ENCODE peak calls at places on chromosomes 11 and 22, in five cellular contexts. One of them, this sample, is unnamed.

GRCh38 chr11:90856790-90857189 is 633.9 kb upstream of the CHORDC1 start:
- DNase-seq in astrocyte: no peak
- DNase-seq in mammary epithelial cell: no peak
- DNase-seq in endodermal cell: no peak
- DNase-seq in tibial nerve: no peak
- DNase-seq in this sample: no peak

GRCh38 chr22:24156146-24156914 is 25.0 kb upstream of the SUSD2 start:
- DNase-seq in astrocyte: peak; percentile 33
- DNase-seq in mammary epithelial cell: peak; percentile 36
- DNase-seq in endodermal cell: no peak
- DNase-seq in tibial nerve: no peak
- DNase-seq in this sample: peak; percentile 34

GRCh38 chr11:43067681-43068080 is 244.1 kb upstream of the API5 start:
- DNase-seq in astrocyte: no peak
- DNase-seq in mammary epithelial cell: no peak
- DNase-seq in endodermal cell: no peak
- DNase-seq in tibial nerve: no peak
- DNase-seq in this sample: no peak

GRCh38 chr11:11553595-11553994 is 68.2 kb downstream of the GALNT18 start:
- DNase-seq in astrocyte: no peak
- DNase-seq in mammary epithelial cell: no peak
- DNase-seq in endodermal cell: no peak
- DNase-seq in tibial nerve: no peak
- DNase-seq in this sample: no peak

GRCh38 chr11:81569999-81570398 is 1163.7 kb downstream of the FAM181B start:
- DNase-seq in astrocyte: no peak
- DNase-seq in mammary epithelial cell: no peak
- DNase-seq in endodermal cell: no peak
- DNase-seq in tibial nerve: no peak
- DNase-seq in this sample: no peak

GRCh38 chr22:44585559-44586121 is 87.6 kb upstream of the RTL6 start:
- DNase-seq in astrocyte: no peak
- DNase-seq in mammary epithelial cell: no peak
- DNase-seq in endodermal cell: peak; percentile 20
- DNase-seq in tibial nerve: no peak
- DNase-seq in this sample: no peak

GRCh38 chr11:12119502-12119901 is 9.1 kb downstream of the MICAL2 start:
- DNase-seq in astrocyte: no peak
- DNase-seq in mammary epithelial cell: no peak
- DNase-seq in endodermal cell: no peak
- DNase-seq in tibial nerve: no peak
- DNase-seq in this sample: no peak

GRCh38 chr11:124467376-124468061 is 22.0 kb upstream of the OR8B8 start:
- DNase-seq in astrocyte: peak; percentile 0
- DNase-seq in mammary epithelial cell: no peak
- DNase-seq in endodermal cell: no peak
- DNase-seq in tibial nerve: no peak
- DNase-seq in this sample: no peak

GRCh38 chr11:124867700-124868099 is 2.5 kb downstream of the ROBO3 start:
- DNase-seq in astrocyte: no peak
- DNase-seq in mammary epithelial cell: no peak
- DNase-seq in endodermal cell: peak; percentile 79
- DNase-seq in tibial nerve: no peak
- DNase-seq in this sample: peak; percentile 42

GRCh38 chr11:125448136-125448535 is 47.9 kb downstream of the FEZ1 start:
- DNase-seq in astrocyte: peak; percentile 67
- DNase-seq in mammary epithelial cell: peak; percentile 91
- DNase-seq in endodermal cell: peak; percentile 41
- DNase-seq in tibial nerve: no peak
- DNase-seq in this sample: peak; percentile 30

GRCh38 chr11:13238879-13239514 is 38.6 kb upstream of the BMAL1 start:
- DNase-seq in astrocyte: peak; percentile 18
- DNase-seq in mammary epithelial cell: no peak
- DNase-seq in endodermal cell: peak; percentile 83
- DNase-seq in tibial nerve: no peak
- DNase-seq in this sample: peak; percentile 58

GRCh38 chr11:100780470-100780869 is 93.4 kb downstream of the ARHGAP42 start:
- DNase-seq in astrocyte: no peak
- DNase-seq in mammary epithelial cell: no peak
- DNase-seq in endodermal cell: no peak
- DNase-seq in tibial nerve: no peak
- DNase-seq in this sample: no peak

DNA sequence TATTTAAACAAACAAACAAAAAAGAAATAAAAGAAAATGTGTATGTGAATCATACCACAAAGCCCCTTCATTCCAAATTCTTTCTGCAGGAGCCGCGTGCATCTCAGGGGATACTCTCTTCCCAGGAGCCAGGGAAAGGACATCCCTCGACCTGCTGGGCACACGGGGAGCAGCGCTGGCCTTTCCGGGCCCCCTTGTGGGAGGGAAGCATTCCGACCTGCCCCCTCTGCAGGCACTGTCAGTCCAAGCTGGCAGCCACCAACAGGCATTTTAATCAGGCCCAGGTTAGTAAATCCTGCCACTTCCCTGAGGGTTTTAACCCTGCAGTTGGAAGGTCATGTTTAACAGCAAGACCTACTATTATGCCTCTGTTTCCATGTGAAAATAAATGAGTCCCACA is 391.5 kb downstream of the SHANK2 start:
- DNase-seq in astrocyte: no peak
- DNase-seq in mammary epithelial cell: no peak
- DNase-seq in endodermal cell: peak; percentile 64
- DNase-seq in tibial nerve: no peak
- DNase-seq in this sample: no peak
- TF ChIP-seq CTCF in astrocyte: no peak
- TF ChIP-seq CTCF in mammary epithelial cell: no peak
- TF ChIP-seq CTCF in endodermal cell: peak; percentile 48
- TF ChIP-seq CTCF in tibial nerve: no peak
- TF ChIP-seq CTCF in this sample: no peak

DNA sequence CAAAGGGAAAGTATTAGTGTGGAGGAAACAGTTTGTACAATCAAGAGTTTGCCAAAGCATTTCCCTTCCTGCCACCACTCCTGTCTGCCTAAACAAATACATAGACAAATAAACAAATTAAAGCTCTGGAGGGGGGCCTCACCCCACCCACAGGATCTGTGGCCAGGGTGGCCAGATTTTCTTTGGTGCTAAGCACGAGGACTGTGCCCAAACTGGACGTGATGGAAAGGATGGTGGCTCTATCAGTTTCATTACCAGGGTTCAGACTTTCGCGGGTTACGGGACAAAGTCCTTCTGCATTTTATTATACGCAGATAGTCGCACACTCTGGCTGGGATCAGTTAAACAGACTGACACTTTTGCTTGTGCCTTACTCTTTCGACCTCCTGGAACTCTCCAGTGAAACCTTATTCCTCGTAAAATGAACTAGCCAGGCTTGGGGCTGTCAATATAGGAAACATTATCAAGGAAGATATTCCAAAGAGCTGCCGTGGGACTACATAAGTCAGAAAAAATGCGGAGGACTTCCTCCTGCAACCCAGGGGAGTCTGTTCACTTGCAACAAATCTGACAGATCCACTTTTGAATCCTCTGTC is 11.2 kb downstream of the BARX2 start:
- DNase-seq in astrocyte: no peak
- DNase-seq in mammary epithelial cell: no peak
- DNase-seq in endodermal cell: no peak
- DNase-seq in tibial nerve: no peak
- DNase-seq in this sample: no peak
- H3K27ac ChIP-seq in astrocyte: no peak overlapping the region
- H3K27ac ChIP-seq in mammary epithelial cell: no peak overlapping the region
- H3K27ac ChIP-seq in endodermal cell: no peak overlapping the region
- H3K27ac ChIP-seq in tibial nerve: no peak overlapping the region
- H3K27ac ChIP-seq in this sample: no peak overlapping the region

GRCh38 chr11:59218893-59219292 is 6.2 kb upstream of the MPEG1 start:
- DNase-seq in astrocyte: no peak
- DNase-seq in mammary epithelial cell: no peak
- DNase-seq in endodermal cell: no peak
- DNase-seq in tibial nerve: no peak
- DNase-seq in this sample: no peak
- TF ChIP-seq CTCF in astrocyte: no peak
- TF ChIP-seq CTCF in mammary epithelial cell: no peak
- TF ChIP-seq CTCF in endodermal cell: no peak
- TF ChIP-seq CTCF in tibial nerve: no peak
- TF ChIP-seq CTCF in this sample: no peak

DNA sequence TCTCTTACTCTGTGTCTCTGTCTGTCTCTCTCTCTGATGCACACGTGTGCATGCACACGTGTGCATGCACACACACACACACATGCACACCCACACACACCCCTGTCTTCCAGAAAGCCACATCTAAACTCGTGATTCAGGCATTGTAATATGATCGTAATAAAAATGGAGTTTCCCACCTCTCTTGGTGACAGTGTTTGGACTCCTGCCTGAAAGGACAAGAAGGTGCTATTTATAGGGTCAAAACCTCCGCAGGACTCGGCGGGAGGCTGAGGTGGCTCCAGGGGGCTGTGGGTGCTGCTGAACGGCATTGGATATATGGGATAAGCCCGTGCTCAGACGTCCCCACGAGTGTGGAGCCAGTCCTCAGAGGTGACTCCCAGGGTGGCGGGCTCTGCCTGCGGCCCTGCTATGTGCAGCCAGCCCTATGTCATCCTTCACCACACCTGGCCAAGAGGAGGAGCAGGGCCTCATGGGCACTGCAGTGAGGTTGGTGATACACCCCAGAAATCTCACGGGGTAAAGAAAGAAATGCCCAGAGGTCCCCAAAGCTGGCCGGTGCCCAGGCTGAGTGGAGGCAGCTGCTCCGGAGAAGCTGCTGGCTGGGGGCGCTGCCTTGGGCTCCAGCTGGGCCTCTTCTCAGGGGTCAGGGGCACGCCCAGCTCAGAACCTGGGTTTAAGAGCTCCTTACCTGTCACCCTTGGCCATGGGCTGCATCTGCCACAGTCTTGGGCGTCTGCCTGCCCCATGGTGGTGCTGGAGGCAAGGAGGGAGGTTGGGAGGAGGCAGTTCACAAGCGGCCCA is 5.0 kb upstream of the OSBPL5 start:
- DNase-seq in astrocyte: peak; percentile 57
- DNase-seq in mammary epithelial cell: no peak
- DNase-seq in endodermal cell: peak; percentile 51
- DNase-seq in tibial nerve: no peak
- DNase-seq in this sample: no peak
- H3K27ac ChIP-seq in astrocyte: no peak overlapping the region
- H3K27ac ChIP-seq in mammary epithelial cell: no peak overlapping the region
- H3K27ac ChIP-seq in endodermal cell: no peak overlapping the region
- H3K27ac ChIP-seq in tibial nerve: no peak overlapping the region
- H3K27ac ChIP-seq in this sample: peak overlapping the region; percentile 67

GRCh38 chr11:67613960-67614715 is 7.4 kb downstream of the NDUFV1 start:
- DNase-seq in astrocyte: no peak
- DNase-seq in mammary epithelial cell: peak; percentile 57
- DNase-seq in endodermal cell: peak; percentile 91
- DNase-seq in tibial nerve: no peak
- DNase-seq in this sample: peak; percentile 40
- TF ChIP-seq CTCF in astrocyte: peak; percentile 34
- TF ChIP-seq CTCF in mammary epithelial cell: peak; percentile 79
- TF ChIP-seq CTCF in endodermal cell: peak; percentile 88
- TF ChIP-seq CTCF in tibial nerve: peak; percentile 67
- TF ChIP-seq CTCF in this sample: peak; percentile 71

GRCh38 chr11:123211134-123211879 is 16.3 kb upstream of the CLMP start:
- DNase-seq in astrocyte: no peak
- DNase-seq in mammary epithelial cell: no peak
- DNase-seq in endodermal cell: peak; percentile 48
- DNase-seq in tibial nerve: no peak
- DNase-seq in this sample: no peak
- H3K27ac ChIP-seq in astrocyte: no peak overlapping the region
- H3K27ac ChIP-seq in mammary epithelial cell: no peak overlapping the region
- H3K27ac ChIP-seq in endodermal cell: no peak overlapping the region
- H3K27ac ChIP-seq in tibial nerve: no peak overlapping the region
- H3K27ac ChIP-seq in this sample: peak overlapping the region; percentile 70

DNA sequence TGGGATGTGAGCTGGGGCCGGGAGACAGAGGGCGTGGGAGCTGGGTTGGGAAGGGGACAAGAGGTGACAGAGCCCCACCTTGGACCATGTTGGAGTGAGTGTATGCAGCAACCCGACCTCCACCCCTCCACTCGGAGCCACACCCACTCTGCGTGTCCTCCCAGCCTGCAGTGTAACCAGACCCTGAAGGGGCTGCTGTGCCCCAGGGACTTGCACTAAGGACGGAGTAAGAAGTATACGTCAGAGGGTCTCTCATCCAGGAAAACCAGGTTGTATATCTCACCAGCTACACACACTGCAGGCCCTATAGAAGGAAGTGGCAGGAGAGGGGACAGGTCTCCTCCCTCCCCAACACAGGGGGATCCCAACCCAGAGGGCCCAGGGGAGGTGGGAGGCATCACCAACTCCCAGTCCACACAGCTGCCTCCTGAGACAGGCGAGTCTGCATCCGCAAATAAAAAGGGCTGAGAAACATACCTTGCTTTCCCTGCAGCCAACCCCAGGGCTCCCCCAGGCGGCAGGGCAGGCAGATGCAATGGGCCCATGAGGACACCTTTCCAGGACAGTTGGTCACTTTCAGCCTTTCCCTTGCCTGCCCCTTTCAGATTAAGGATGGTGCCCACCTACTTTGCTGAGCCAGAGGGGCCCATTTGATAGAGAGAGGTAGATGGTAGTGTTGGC is 180.2 kb downstream of the BRD1 start:
- DNase-seq in astrocyte: no peak
- DNase-seq in mammary epithelial cell: no peak
- DNase-seq in endodermal cell: no peak
- DNase-seq in tibial nerve: no peak
- DNase-seq in this sample: no peak
- TF ChIP-seq CTCF in astrocyte: no peak
- TF ChIP-seq CTCF in mammary epithelial cell: peak; percentile 4
- TF ChIP-seq CTCF in endodermal cell: no peak
- TF ChIP-seq CTCF in tibial nerve: no peak
- TF ChIP-seq CTCF in this sample: no peak

DNA sequence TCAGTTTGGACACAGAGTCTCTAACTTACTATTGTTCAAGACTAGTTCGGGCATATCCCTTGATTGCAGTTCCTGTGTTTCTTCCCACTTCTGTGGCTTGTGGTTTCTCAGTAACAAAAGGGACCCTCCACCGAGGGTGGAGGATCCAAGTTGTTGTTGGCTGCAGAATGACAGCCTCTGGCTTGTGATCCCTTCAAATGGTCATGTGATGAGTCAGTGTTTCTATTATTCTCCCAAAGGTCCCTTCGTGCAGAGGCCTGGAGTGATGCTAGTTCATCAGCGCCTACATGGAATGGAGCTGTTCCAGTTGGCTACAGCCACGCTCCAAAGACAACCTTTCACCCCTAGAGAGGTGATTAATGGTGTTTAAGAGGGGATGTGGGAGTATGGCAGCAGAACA is 2.6 kb upstream of the VWCE start:
- DNase-seq in astrocyte: peak; percentile 99
- DNase-seq in mammary epithelial cell: peak; percentile 97
- DNase-seq in endodermal cell: no peak
- DNase-seq in tibial nerve: no peak
- DNase-seq in this sample: peak; percentile 74
- H3K27ac ChIP-seq in astrocyte: peak overlapping the region; percentile 68
- H3K27ac ChIP-seq in mammary epithelial cell: peak overlapping the region; percentile 48
- H3K27ac ChIP-seq in endodermal cell: peak overlapping the region; percentile 48
- H3K27ac ChIP-seq in tibial nerve: peak overlapping the region; percentile 56
- H3K27ac ChIP-seq in this sample: peak overlapping the region; percentile 73

This sample was measured in RWPE1.